ENCODE peak calls at places on chromosome 12, in six cellular contexts. One of them, this sample, is unnamed.

GRCh38 chr12:55970775-55971174 is 3.1 kb upstream of the RAB5B start:
- DNase-seq in upper lobe of right lung: no peak
- DNase-seq in WERI-Rb-1: no peak
- DNase-seq in activated B cell treated with CpG ODN at 0.5 μM for 24 hours: no peak
- DNase-seq in endothelial cell: no peak
- DNase-seq in mucosa of descending colon: no peak
- DNase-seq in this sample: no peak

GRCh38 chr12:12297201-12297830 is 30.5 kb upstream of the LRP6 start:
- DNase-seq in upper lobe of right lung: no peak
- DNase-seq in WERI-Rb-1: no peak
- DNase-seq in activated B cell treated with CpG ODN at 0.5 μM for 24 hours: no peak
- DNase-seq in endothelial cell: no peak
- DNase-seq in mucosa of descending colon: no peak
- DNase-seq in this sample: no peak

GRCh38 chr12:40760821-40761220 is 68.6 kb downstream of the CNTN1 start:
- DNase-seq in upper lobe of right lung: no peak
- DNase-seq in WERI-Rb-1: no peak
- DNase-seq in activated B cell treated with CpG ODN at 0.5 μM for 24 hours: no peak
- DNase-seq in endothelial cell: no peak
- DNase-seq in mucosa of descending colon: no peak
- DNase-seq in this sample: no peak

GRCh38 chr12:33253123-33253522 is 186.5 kb downstream of the SYT10 start:
- DNase-seq in upper lobe of right lung: no peak
- DNase-seq in WERI-Rb-1: no peak
- DNase-seq in activated B cell treated with CpG ODN at 0.5 μM for 24 hours: no peak
- DNase-seq in endothelial cell: no peak
- DNase-seq in mucosa of descending colon: no peak
- DNase-seq in this sample: no peak

GRCh38 chr12:95762123-95762785 is 28.3 kb downstream of the NTN4 start:
- DNase-seq in upper lobe of right lung: no peak
- DNase-seq in WERI-Rb-1: no peak
- DNase-seq in activated B cell treated with CpG ODN at 0.5 μM for 24 hours: no peak
- DNase-seq in endothelial cell: no peak
- DNase-seq in mucosa of descending colon: no peak
- DNase-seq in this sample: no peak

GRCh38 chr12:114425031-114425626 is 19.2 kb upstream of the TBX5 start:
- DNase-seq in upper lobe of right lung: no peak
- DNase-seq in WERI-Rb-1: no peak
- DNase-seq in activated B cell treated with CpG ODN at 0.5 μM for 24 hours: no peak
- DNase-seq in endothelial cell: no peak
- DNase-seq in mucosa of descending colon: no peak
- DNase-seq in this sample: no peak

GRCh38 chr12:127411981-127412380 is 855.0 kb upstream of the TMEM132C start:
- DNase-seq in upper lobe of right lung: no peak
- DNase-seq in WERI-Rb-1: no peak
- DNase-seq in activated B cell treated with CpG ODN at 0.5 μM for 24 hours: no peak
- DNase-seq in endothelial cell: no peak
- DNase-seq in mucosa of descending colon: no peak
- DNase-seq in this sample: no peak

GRCh38 chr12:118206107-118206412 is 70.1 kb downstream of the PEBP1 start:
- DNase-seq in upper lobe of right lung: no peak
- DNase-seq in WERI-Rb-1: no peak
- DNase-seq in activated B cell treated with CpG ODN at 0.5 μM for 24 hours: no peak
- DNase-seq in endothelial cell: no peak
- DNase-seq in mucosa of descending colon: no peak
- DNase-seq in this sample: no peak

GRCh38 chr12:48349471-48349870 is 1.2 kb downstream of the ZNF641 start:
- DNase-seq in upper lobe of right lung: no peak
- DNase-seq in WERI-Rb-1: no peak
- DNase-seq in activated B cell treated with CpG ODN at 0.5 μM for 24 hours: no peak
- DNase-seq in endothelial cell: no peak
- DNase-seq in mucosa of descending colon: no peak
- DNase-seq in this sample: no peak

GRCh38 chr12:12537421-12537820 is 25.2 kb downstream of the DUSP16 start:
- DNase-seq in upper lobe of right lung: no peak
- DNase-seq in WERI-Rb-1: no peak
- DNase-seq in activated B cell treated with CpG ODN at 0.5 μM for 24 hours: no peak
- DNase-seq in endothelial cell: no peak
- DNase-seq in mucosa of descending colon: no peak
- DNase-seq in this sample: no peak

GRCh38 chr12:22029491-22029890 is 16.5 kb upstream of the CMAS start:
- DNase-seq in upper lobe of right lung: no peak
- DNase-seq in WERI-Rb-1: no peak
- DNase-seq in activated B cell treated with CpG ODN at 0.5 μM for 24 hours: no peak
- DNase-seq in endothelial cell: no peak
- DNase-seq in mucosa of descending colon: no peak
- DNase-seq in this sample: no peak

GRCh38 chr12:106128526-106129430 is 10.0 kb downstream of the NUAK1 start:
- DNase-seq in upper lobe of right lung: no peak
- DNase-seq in WERI-Rb-1: no peak
- DNase-seq in activated B cell treated with CpG ODN at 0.5 μM for 24 hours: no peak
- DNase-seq in endothelial cell: no peak
- DNase-seq in mucosa of descending colon: no peak
- DNase-seq in this sample: no peak

GRCh38 chr12:105920161-105920684 is 218.5 kb downstream of the NUAK1 start:
- DNase-seq in upper lobe of right lung: no peak
- DNase-seq in WERI-Rb-1: no peak
- DNase-seq in activated B cell treated with CpG ODN at 0.5 μM for 24 hours: no peak
- DNase-seq in endothelial cell: no peak
- DNase-seq in mucosa of descending colon: no peak
- DNase-seq in this sample: no peak

GRCh38 chr12:104596128-104596799 is 139.5 kb downstream of the CHST11 start:
- DNase-seq in upper lobe of right lung: no peak
- DNase-seq in WERI-Rb-1: no peak
- DNase-seq in activated B cell treated with CpG ODN at 0.5 μM for 24 hours: no peak
- DNase-seq in endothelial cell: no peak
- DNase-seq in mucosa of descending colon: no peak
- DNase-seq in this sample: no peak

GRCh38 chr12:94872671-94873367 is 130.7 kb downstream of the NDUFA12 start:
- DNase-seq in upper lobe of right lung: no peak
- DNase-seq in WERI-Rb-1: peak; percentile 24
- DNase-seq in activated B cell treated with CpG ODN at 0.5 μM for 24 hours: peak; percentile 42
- DNase-seq in endothelial cell: peak; percentile 19
- DNase-seq in mucosa of descending colon: peak; percentile 35
- DNase-seq in this sample: no peak

GRCh38 chr12:1778911-1779310 is 41.5 kb upstream of the LRTM2 start:
- DNase-seq in upper lobe of right lung: no peak
- DNase-seq in WERI-Rb-1: no peak
- DNase-seq in activated B cell treated with CpG ODN at 0.5 μM for 24 hours: no peak
- DNase-seq in endothelial cell: no peak
- DNase-seq in mucosa of descending colon: no peak
- DNase-seq in this sample: no peak

GRCh38 chr12:59698599-59698998 is 102.8 kb downstream of the SLC16A7 start:
- DNase-seq in upper lobe of right lung: no peak
- DNase-seq in WERI-Rb-1: no peak
- DNase-seq in activated B cell treated with CpG ODN at 0.5 μM for 24 hours: no peak
- DNase-seq in endothelial cell: no peak
- DNase-seq in mucosa of descending colon: no peak
- DNase-seq in this sample: no peak

GRCh38 chr12:121668750-121669524 is 517 bp downstream of the MORN3 start:
- DNase-seq in upper lobe of right lung: no peak
- DNase-seq in WERI-Rb-1: peak; percentile 77
- DNase-seq in activated B cell treated with CpG ODN at 0.5 μM for 24 hours: peak; percentile 38
- DNase-seq in endothelial cell: peak; percentile 79
- DNase-seq in mucosa of descending colon: no peak
- DNase-seq in this sample: peak; percentile 69

GRCh38 chr12:95205685-95206084 is 11.6 kb downstream of the FGD6 start:
- DNase-seq in upper lobe of right lung: no peak
- DNase-seq in WERI-Rb-1: no peak
- DNase-seq in activated B cell treated with CpG ODN at 0.5 μM for 24 hours: no peak
- DNase-seq in endothelial cell: no peak
- DNase-seq in mucosa of descending colon: no peak
- DNase-seq in this sample: no peak

GRCh38 chr12:131460516-131460915 is 250.4 kb upstream of the SFSWAP start:
- DNase-seq in upper lobe of right lung: no peak
- DNase-seq in WERI-Rb-1: no peak
- DNase-seq in activated B cell treated with CpG ODN at 0.5 μM for 24 hours: no peak
- DNase-seq in endothelial cell: no peak
- DNase-seq in mucosa of descending colon: no peak
- DNase-seq in this sample: no peak

GRCh38 chr12:55250944-55251343 is 6.5 kb downstream of the OR6C74 start:
- DNase-seq in upper lobe of right lung: no peak
- DNase-seq in WERI-Rb-1: no peak
- DNase-seq in activated B cell treated with CpG ODN at 0.5 μM for 24 hours: no peak
- DNase-seq in endothelial cell: no peak
- DNase-seq in mucosa of descending colon: no peak
- DNase-seq in this sample: no peak

GRCh38 chr12:30146561-30146960 is 362.8 kb upstream of the TMTC1 start:
- DNase-seq in upper lobe of right lung: no peak
- DNase-seq in WERI-Rb-1: no peak
- DNase-seq in activated B cell treated with CpG ODN at 0.5 μM for 24 hours: no peak
- DNase-seq in endothelial cell: no peak
- DNase-seq in mucosa of descending colon: no peak
- DNase-seq in this sample: no peak

GRCh38 chr12:39502657-39503056 is 59.7 kb upstream of the KIF21A start:
- DNase-seq in upper lobe of right lung: no peak
- DNase-seq in WERI-Rb-1: no peak
- DNase-seq in activated B cell treated with CpG ODN at 0.5 μM for 24 hours: no peak
- DNase-seq in endothelial cell: no peak
- DNase-seq in mucosa of descending colon: no peak
- DNase-seq in this sample: no peak

DNA sequence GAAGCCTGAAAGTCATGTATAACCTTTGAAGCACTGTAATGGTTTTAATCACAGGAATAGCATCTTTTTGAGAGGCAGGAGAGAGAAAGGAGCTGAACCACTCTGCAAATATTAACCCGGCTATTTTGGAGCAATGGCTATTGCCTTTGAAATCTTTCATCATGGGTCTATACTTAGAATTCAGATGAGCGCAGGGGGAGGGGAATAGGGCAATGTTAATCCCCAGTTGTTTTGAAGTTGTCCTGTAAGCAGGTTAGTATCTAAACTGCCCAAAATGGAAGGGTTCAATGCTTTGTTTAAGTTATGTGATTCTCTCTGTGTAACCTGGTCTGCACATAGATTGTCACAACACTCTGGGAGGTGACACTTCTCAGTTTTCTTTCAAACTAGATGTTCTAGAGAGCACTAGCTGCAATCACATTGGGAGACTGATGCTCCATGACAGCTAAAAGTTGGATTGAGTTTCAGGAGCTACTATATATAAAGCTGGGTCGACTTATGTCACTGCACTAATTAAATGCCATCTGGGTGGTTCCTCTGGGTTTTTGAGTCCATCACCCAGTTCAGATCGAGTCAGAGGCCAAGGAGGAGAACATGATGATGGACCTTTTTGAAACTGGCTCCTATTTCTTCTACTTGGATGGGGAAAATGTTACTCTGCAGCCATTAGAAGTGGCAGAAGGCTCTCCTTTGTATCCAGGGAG is at the start of gene MYF6:
- DNase-seq in upper lobe of right lung: no peak
- DNase-seq in WERI-Rb-1: no peak
- DNase-seq in activated B cell treated with CpG ODN at 0.5 μM for 24 hours: no peak
- DNase-seq in endothelial cell: no peak
- DNase-seq in mucosa of descending colon: no peak
- DNase-seq in this sample: no peak
- TF ChIP-seq CTCF in upper lobe of right lung: no peak
- TF ChIP-seq CTCF in WERI-Rb-1: no peak
- TF ChIP-seq CTCF in activated B cell treated with CpG ODN at 0.5 μM for 24 hours: no peak
- TF ChIP-seq CTCF in endothelial cell: no peak
- TF ChIP-seq CTCF in mucosa of descending colon: no peak
- TF ChIP-seq CTCF in this sample: no peak

GRCh38 chr12:119235352-119235751 is 56.6 kb downstream of the HSPB8 start:
- DNase-seq in upper lobe of right lung: no peak
- DNase-seq in WERI-Rb-1: peak; percentile 37
- DNase-seq in activated B cell treated with CpG ODN at 0.5 μM for 24 hours: no peak
- DNase-seq in endothelial cell: peak; percentile 35
- DNase-seq in mucosa of descending colon: no peak
- DNase-seq in this sample: no peak
- TF ChIP-seq CTCF in upper lobe of right lung: peak; percentile 17
- TF ChIP-seq CTCF in WERI-Rb-1: peak; percentile 80
- TF ChIP-seq CTCF in activated B cell treated with CpG ODN at 0.5 μM for 24 hours: no peak
- TF ChIP-seq CTCF in endothelial cell: peak; percentile 59
- TF ChIP-seq CTCF in mucosa of descending colon: no peak
- TF ChIP-seq CTCF in this sample: peak; percentile 34

DNA sequence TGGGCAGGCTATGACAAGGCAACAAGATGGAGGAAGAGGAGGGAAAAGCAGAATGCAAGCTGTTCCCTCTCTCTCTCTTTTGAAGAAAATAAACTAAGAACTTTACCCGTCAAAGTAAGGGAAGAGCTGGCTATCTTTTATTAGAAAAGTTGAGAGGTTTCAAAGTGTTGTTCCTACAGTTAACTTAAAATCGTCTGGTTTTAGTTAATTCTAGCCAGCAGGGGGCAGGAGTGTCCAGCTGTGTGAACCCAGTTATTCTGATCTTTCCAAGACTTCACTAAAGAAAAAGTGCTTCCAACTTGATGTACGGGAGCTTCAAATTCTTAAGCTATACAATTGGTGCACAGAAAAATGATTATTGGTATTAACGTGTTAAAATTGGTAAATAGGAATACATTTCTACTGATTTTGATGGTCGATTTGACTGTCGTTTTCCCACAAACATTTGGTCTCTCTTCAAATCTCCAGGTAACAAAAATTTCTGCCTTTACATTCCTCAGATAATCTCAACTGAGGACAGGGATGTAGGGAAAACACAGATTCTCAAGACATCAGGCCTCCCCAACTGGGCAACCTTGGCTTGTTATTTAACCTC is 28.4 kb upstream of the MON2 start:
- DNase-seq in upper lobe of right lung: no peak
- DNase-seq in WERI-Rb-1: peak; percentile 50
- DNase-seq in activated B cell treated with CpG ODN at 0.5 μM for 24 hours: no peak
- DNase-seq in endothelial cell: peak; percentile 64
- DNase-seq in mucosa of descending colon: no peak
- DNase-seq in this sample: no peak
- TF ChIP-seq CTCF in upper lobe of right lung: peak; percentile 67
- TF ChIP-seq CTCF in WERI-Rb-1: peak; percentile 56
- TF ChIP-seq CTCF in activated B cell treated with CpG ODN at 0.5 μM for 24 hours: peak; percentile 76
- TF ChIP-seq CTCF in endothelial cell: peak; percentile 82
- TF ChIP-seq CTCF in mucosa of descending colon: no peak
- TF ChIP-seq CTCF in this sample: peak; percentile 62

GRCh38 chr12:53625373-53625945 is 723 bp downstream of the ATF7 start:
- DNase-seq in upper lobe of right lung: no peak
- DNase-seq in WERI-Rb-1: no peak
- DNase-seq in activated B cell treated with CpG ODN at 0.5 μM for 24 hours: no peak
- DNase-seq in endothelial cell: no peak
- DNase-seq in mucosa of descending colon: no peak
- DNase-seq in this sample: no peak
- TF ChIP-seq CTCF in upper lobe of right lung: no peak
- TF ChIP-seq CTCF in WERI-Rb-1: no peak
- TF ChIP-seq CTCF in activated B cell treated with CpG ODN at 0.5 μM for 24 hours: no peak
- TF ChIP-seq CTCF in endothelial cell: no peak
- TF ChIP-seq CTCF in mucosa of descending colon: no peak
- TF ChIP-seq CTCF in this sample: no peak

DNA sequence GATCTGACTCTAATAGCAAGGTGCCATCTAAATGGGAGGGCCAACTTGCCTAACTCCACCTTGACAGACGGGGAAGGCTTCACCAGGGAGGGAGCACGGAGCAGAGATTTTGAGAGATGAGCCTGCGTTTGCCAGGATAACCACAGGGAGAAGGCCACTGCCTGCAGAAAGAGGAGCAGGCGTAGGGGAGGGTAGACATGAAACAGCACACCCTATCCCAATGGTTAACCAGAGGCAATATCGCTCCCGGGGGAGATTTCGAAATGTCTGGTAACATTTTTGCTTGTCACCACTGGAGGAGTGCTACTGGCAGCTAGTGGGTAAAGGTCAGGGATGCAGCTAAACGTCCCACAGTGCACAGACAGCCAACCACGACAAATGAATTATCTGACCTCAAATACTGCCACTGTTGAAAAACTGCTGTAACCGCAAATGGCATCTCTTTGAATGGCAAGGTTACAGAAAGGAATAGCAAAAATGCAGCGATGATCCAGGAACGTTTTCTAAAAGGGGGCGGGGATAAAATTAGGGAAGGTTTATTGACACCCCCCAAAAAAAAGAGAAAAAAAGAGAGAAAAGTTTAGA is 126.0 kb upstream of the ATF7IP start:
- DNase-seq in upper lobe of right lung: no peak
- DNase-seq in WERI-Rb-1: peak; percentile 19
- DNase-seq in activated B cell treated with CpG ODN at 0.5 μM for 24 hours: peak; percentile 48
- DNase-seq in endothelial cell: no peak
- DNase-seq in mucosa of descending colon: no peak
- DNase-seq in this sample: no peak
- TF ChIP-seq CTCF in upper lobe of right lung: peak; percentile 27
- TF ChIP-seq CTCF in WERI-Rb-1: no peak
- TF ChIP-seq CTCF in activated B cell treated with CpG ODN at 0.5 μM for 24 hours: no peak
- TF ChIP-seq CTCF in endothelial cell: no peak
- TF ChIP-seq CTCF in mucosa of descending colon: no peak
- TF ChIP-seq CTCF in this sample: no peak